ENCODE peak calls at places on chromosome 3, in seven cellular contexts. Q is HFF-Myc; U is NCI-H748 treated with DMSO at 0.1 percent for 48 hours; B is ecto neural progenitor cell; C is NCI-H146; S is AG09319; M is activated CD8-positive, alpha-beta memory T cell treated with anti-CD3 and anti-CD28 coated beads for 48 hours. Z is an unnamed sample.

GRCh38 chr3:139113766-139114165 is 69.1 kb upstream of the PRR23C start:
- DNase-seq in M (no peak), Q (no peak), B (peak; percentile 33), S (no peak), C (no peak), U (no peak), Z (no peak)

GRCh38 chr3:126961191-126961790 is 21.6 kb upstream of the PLXNA1 start:
- DNase-seq in Q (no peak), S (peak; percentile 81), B (no peak), U (no peak), M (no peak), C (no peak), Z (peak; percentile 93)

GRCh38 chr3:141429371-141430035 is 57.3 kb upstream of the RASA2 start:
- DNase-seq in U (no peak), C (no peak), S (no peak), B (peak; percentile 33), M (no peak), Q (no peak), Z (no peak)

GRCh38 chr3:111080357-111080937 is 8.8 kb downstream of the NECTIN3 start:
- DNase-seq in C (peak; percentile 11), M (no peak), B (no peak), Q (no peak), S (no peak), U (no peak), Z (peak; percentile 27)

GRCh38 chr3:19903649-19904048 is 30.4 kb downstream of the EFHB start:
- DNase-seq in M (no peak), C (no peak), U (no peak), Q (no peak), S (no peak), B (no peak), Z (no peak)

GRCh38 chr3:29280675-29281264 is at the start of gene RBMS3:
- DNase-seq in U (no peak), B (peak; percentile 79), Q (peak; percentile 87), M (no peak), C (peak; percentile 22), S (peak; percentile 94), Z (peak; percentile 90)

GRCh38 chr3:140391041-140391440 is 286.8 kb upstream of the TRIM42 start:
- DNase-seq in S (no peak), B (no peak), Q (no peak), U (no peak), C (peak; percentile 88), M (no peak), Z (no peak)

GRCh38 chr3:15646924-15647511 is 45.5 kb downstream of the BTD start:
- DNase-seq in C (no peak), S (peak; percentile 96), M (no peak), Q (peak; percentile 98), B (no peak), U (no peak), Z (peak; percentile 90)

GRCh38 chr3:170483485-170484262 is 65.0 kb downstream of the CLDN11 start:
- DNase-seq in M (no peak), Q (no peak), C (no peak), B (no peak), S (no peak), U (no peak), Z (peak; percentile 35)

GRCh38 chr3:50582083-50582482 is 12.8 kb downstream of the HEMK1 start:
- DNase-seq in U (no peak), M (no peak), S (no peak), Q (no peak), B (no peak), C (no peak), Z (no peak)

GRCh38 chr3:140972833-140973232 is 31.2 kb downstream of the SLC25A36 start:
- DNase-seq in U (no peak), M (no peak), Q (no peak), C (peak; percentile 35), B (no peak), S (no peak), Z (peak; percentile 19)

GRCh38 chr3:7978104-7978457 is 523.5 kb upstream of the LMCD1 start:
- DNase-seq in B (peak; percentile 71), Q (no peak), C (peak; percentile 15), S (no peak), U (no peak), M (no peak), Z (no peak)

GRCh38 chr3:43001094-43001553 is 22.0 kb downstream of the GASK1A start:
- DNase-seq in Q (no peak), U (no peak), C (no peak), B (no peak), S (peak; percentile 85), M (no peak), Z (peak; percentile 92)

GRCh38 chr3:62139957-62140356 is 233.4 kb downstream of the FEZF2 start:
- DNase-seq in C (no peak), M (no peak), Q (no peak), B (no peak), U (no peak), S (no peak), Z (peak; percentile 16)

GRCh38 chr3:46903341-46904302 is 26.1 kb downstream of the PTH1R start:
- DNase-seq in C (no peak), M (no peak), Q (peak; percentile 52), S (no peak), U (no peak), B (no peak), Z (peak; percentile 82)

GRCh38 chr3:52831500-52832301 is 1.2 kb upstream of the ITIH4 start:
- DNase-seq in Q (peak; percentile 75), C (no peak), B (no peak), S (peak; percentile 51), U (no peak), M (no peak), Z (peak; percentile 92)

GRCh38 chr3:174869448-174869847 is 10.3 kb downstream of the NAALADL2 start:
- DNase-seq in C (no peak), Q (no peak), U (no peak), M (no peak), S (no peak), B (no peak), Z (no peak)

GRCh38 chr3:189108032-189108431 is 63.7 kb upstream of the TPRG1 start:
- DNase-seq in S (no peak), M (no peak), Q (no peak), C (no peak), U (no peak), B (no peak), Z (peak; percentile 18)

GRCh38 chr3:113736548-113737089 is 9.4 kb downstream of the NAA50 start:
- DNase-seq in Q (peak; percentile 50), B (no peak), S (peak; percentile 38), U (no peak), M (no peak), C (peak; percentile 61), Z (peak; percentile 51)

GRCh38 chr3:185754920-185755319 is 69.9 kb downstream of the IGF2BP2 start:
- DNase-seq in M (no peak), B (no peak), S (no peak), U (no peak), Q (no peak), C (no peak), Z (no peak)

GRCh38 chr3:25462495-25462894 is 34.4 kb downstream of the RARB start:
- DNase-seq in S (no peak), C (no peak), B (no peak), M (no peak), Q (no peak), U (no peak), Z (no peak)

GRCh38 chr3:56923546-56924224 is 121.9 kb upstream of the ARHGEF3 start:
- DNase-seq in Q (peak; percentile 69), B (no peak), U (no peak), S (no peak), C (peak; percentile 5), M (no peak), Z (peak; percentile 23)

GRCh38 chr3:72505539-72506430 is 342.5 kb downstream of the SHQ1 start:
- DNase-seq in C (no peak), M (no peak), S (no peak), Q (no peak), U (no peak), B (no peak), Z (no peak)

GRCh38 chr3:126986001-126986400 is 3.1 kb downstream of the PLXNA1 start:
- DNase-seq in C (peak; percentile 72), B (no peak), Q (no peak), U (peak; percentile 41), M (no peak), S (no peak), Z (peak; percentile 27)

GRCh38 chr3:97763586-97764148 is 891 bp upstream of the ARL6 start:
- DNase-seq in S (no peak), Q (no peak), B (no peak), M (no peak), C (peak; percentile 78), U (peak; percentile 33), Z (no peak)

GRCh38 chr3:54168451-54168850 is 46.1 kb downstream of the CACNA2D3 start:
- DNase-seq in Q (no peak), C (no peak), B (no peak), M (no peak), S (no peak), U (no peak), Z (no peak)

GRCh38 chr3:157130881-157131251 is 29.1 kb downstream of the CCNL1 start:
- DNase-seq in Q (no peak), M (no peak), B (no peak), C (peak; percentile 61), U (no peak), S (no peak), Z (no peak)

GRCh38 chr3:29335438-29335837 is 54.6 kb downstream of the RBMS3 start:
- DNase-seq in U (peak; percentile 25), S (peak; percentile 95), C (no peak), Q (peak; percentile 98), M (no peak), B (peak; percentile 46), Z (peak; percentile 81)

GRCh38 chr3:124026516-124026915 is 34.6 kb upstream of the ROPN1 start:
- DNase-seq in U (no peak), S (no peak), C (no peak), M (no peak), B (no peak), Q (no peak), Z (no peak)

GRCh38 chr3:127342735-127343134 is 54.9 kb upstream of the PRR20G start:
- DNase-seq in B (peak; percentile 52), S (no peak), Q (no peak), U (no peak), C (no peak), M (no peak), Z (no peak)

GRCh38 chr3:46885612-46886011 is 8.1 kb downstream of the PTH1R start:
- DNase-seq in U (no peak), Q (no peak), B (no peak), C (no peak), S (no peak), M (no peak), Z (no peak)

GRCh38 chr3:60161334-60161733 is 1089.9 kb downstream of the FHIT start:
- DNase-seq in Q (no peak), U (no peak), S (no peak), B (no peak), C (no peak), M (no peak), Z (no peak)

GRCh38 chr3:194375473-194375872 is 5.9 kb upstream of the LRRC15 start:
- DNase-seq in C (peak; percentile 30), S (no peak), B (peak; percentile 63), U (no peak), M (no peak), Q (no peak), Z (no peak)

GRCh38 chr3:52480768-52481715 is 14.1 kb upstream of the STAB1 start:
- DNase-seq in S (no peak), Q (no peak), U (no peak), B (no peak), C (no peak), M (no peak), Z (no peak)